ENCODE peak calls at places on chromosome 5, in seven cellular contexts. U is spleen, C is astrocyte of the spinal cord, N is neural progenitor cell, T is OCI-LY7, M is fibroblast of villous mesenchyme, W is nephron progenitor cell. V is an unnamed sample.
A peak's percentile ranks its signal among the peaks of the same experiment; 100 is the strongest.

GRCh38 chr5:77358566-77359205 is 133.4 kb downstream of the WDR41 start:
- DNase-seq in U (no peak), C (peak; percentile 34), N (no peak), T (no peak), M (peak; percentile 91), W (no peak), V (no peak)

GRCh38 chr5:172505840-172506638 is 51.7 kb upstream of the SH3PXD2B start:
- DNase-seq in U (peak; percentile 27), C (no peak), N (no peak), T (no peak), M (no peak), W (no peak), V (no peak)

GRCh38 chr5:143652104-143652700 is 159.8 kb upstream of the HMHB1 start:
- DNase-seq in U (no peak), C (peak; percentile 53), N (no peak), T (no peak), M (no peak), W (no peak), V (no peak)

GRCh38 chr5:39400711-39401385 is 23.9 kb downstream of the DAB2 start:
- DNase-seq in U (no peak), C (peak; percentile 65), N (no peak), T (no peak), M (peak; percentile 66), W (no peak), V (no peak)

GRCh38 chr5:30414078-30414477 is 779.4 kb upstream of the CDH6 start:
- DNase-seq in U (no peak), C (no peak), N (no peak), T (no peak), M (no peak), W (no peak), V (no peak)

GRCh38 chr5:143543358-143544255 is 140.1 kb upstream of the NR3C1 start:
- DNase-seq in U (no peak), C (peak; percentile 44), N (no peak), T (no peak), M (peak; percentile 39), W (no peak), V (no peak)

GRCh38 chr5:96527826-96528225 is 94.8 kb upstream of the PCSK1 start:
- DNase-seq in U (no peak), C (no peak), N (no peak), T (no peak), M (no peak), W (no peak), V (no peak)

GRCh38 chr5:19270153-19270552 is 717.8 kb downstream of the CDH18 start:
- DNase-seq in U (no peak), C (no peak), N (peak; percentile 27), T (peak; percentile 99), M (no peak), W (no peak), V (no peak)

GRCh38 chr5:138981131-138981530 is 106.0 kb upstream of the LRRTM2 start:
- DNase-seq in U (no peak), C (peak; percentile 70), N (no peak), T (no peak), M (peak; percentile 52), W (no peak), V (no peak)

GRCh38 chr5:178750230-178750629 is 19.8 kb upstream of the ZNF354A start:
- DNase-seq in U (no peak), C (no peak), N (no peak), T (no peak), M (no peak), W (no peak), V (no peak)

GRCh38 chr5:133707629-133708028 is 95.3 kb upstream of the FSTL4 start:
- DNase-seq in U (peak; percentile 45), C (no peak), N (no peak), T (no peak), M (no peak), W (no peak), V (no peak)

GRCh38 chr5:159203351-159203750 is 6.0 kb downstream of the RNF145 start:
- DNase-seq in U (no peak), C (no peak), N (no peak), T (no peak), M (no peak), W (no peak), V (no peak)

GRCh38 chr5:62886603-62887315 is 308.1 kb downstream of the LRRC70 start:
- DNase-seq in U (no peak), C (peak; percentile 18), N (no peak), T (no peak), M (no peak), W (no peak), V (peak; percentile 3)

GRCh38 chr5:112083623-112084022 is 326.6 kb upstream of the NREP start:
- DNase-seq in U (no peak), C (no peak), N (no peak), T (no peak), M (no peak), W (no peak), V (no peak)

GRCh38 chr5:181173420-181174342 is 26.3 kb downstream of the OR2V2 start:
- DNase-seq in U (no peak), C (peak; percentile 67), N (peak; percentile 59), T (peak; percentile 91), M (no peak), W (peak; percentile 49), V (peak; percentile 72)

GRCh38 chr5:181170996-181171395 is 23.6 kb downstream of the OR2V2 start:
- DNase-seq in U (no peak), C (peak; percentile 57), N (no peak), T (no peak), M (peak; percentile 62), W (no peak), V (no peak)

GRCh38 chr5:181171782-181172181 is 24.4 kb downstream of the OR2V2 start:
- DNase-seq in U (no peak), C (no peak), N (no peak), T (peak; percentile 35), M (no peak), W (no peak), V (no peak)

GRCh38 chr5:181170237-181170830 is 22.9 kb downstream of the OR2V2 start:
- DNase-seq in U (no peak), C (no peak), N (peak; percentile 61), T (no peak), M (no peak), W (peak; percentile 49), V (no peak)

DNA sequence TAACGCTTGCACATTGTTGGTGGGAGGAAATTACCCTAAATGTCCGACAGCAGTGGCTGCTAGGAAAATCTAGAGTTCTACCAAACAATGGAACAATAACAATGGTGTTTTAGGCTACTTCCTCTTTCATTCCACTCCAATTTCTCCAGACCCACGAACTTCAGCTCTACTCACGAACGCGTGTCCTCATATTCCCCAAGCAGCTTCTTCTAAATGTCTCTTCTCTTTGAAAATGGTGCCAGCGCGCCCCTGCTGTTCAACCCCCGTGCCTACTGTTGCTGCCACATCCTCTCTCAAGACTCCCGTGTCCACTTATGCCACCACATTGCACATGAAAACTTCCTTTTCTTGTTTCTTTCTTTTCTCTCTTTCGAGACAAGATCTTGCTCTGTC is 25.6 kb downstream of the OR2V2 start:
- DNase-seq in U (no peak), C (no peak), N (no peak), T (peak; percentile 73), M (peak; percentile 75), W (no peak), V (no peak)
- TF ChIP-seq CTCF in U (no peak), C (no peak), N (peak; percentile 34), T (peak; percentile 80), M (peak; percentile 69), W (no peak), V (no peak)

GRCh38 chr5:1882337-1883119 is at the start of gene IRX4:
- DNase-seq in U (peak; percentile 66), C (no peak), N (peak; percentile 62), T (no peak), M (peak; percentile 25), W (peak; percentile 35), V (no peak)

GRCh38 chr5:1884638-1885475 is 2.1 kb upstream of the IRX4 start:
- DNase-seq in U (no peak), C (no peak), N (peak; percentile 42), T (no peak), M (no peak), W (peak; percentile 44), V (no peak)

GRCh38 chr5:1883925-1884637 is 1.4 kb upstream of the IRX4 start:
- DNase-seq in U (peak; percentile 68), C (no peak), N (peak; percentile 37), T (no peak), M (no peak), W (no peak), V (no peak)

GRCh38 chr5:1881731-1882336 is 891 bp downstream of the IRX4 start:
- DNase-seq in U (no peak), C (no peak), N (peak; percentile 52), T (no peak), M (no peak), W (peak; percentile 27), V (no peak)

GRCh38 chr5:1883120-1883924 is 597 bp upstream of the IRX4 start:
- DNase-seq in U (peak; percentile 67), C (no peak), N (peak; percentile 80), T (no peak), M (no peak), W (peak; percentile 59), V (no peak)
- TF ChIP-seq CTCF in U (no peak), C (no peak), N (peak; percentile 47), T (no peak), M (peak; percentile 5), W (no peak), V (no peak)

GRCh38 chr5:132315529-132316067 is 21.4 kb downstream of the SLC22A4 start:
- DNase-seq in U (no peak), C (no peak), N (no peak), T (no peak), M (no peak), W (no peak), V (no peak)
- TF ChIP-seq CTCF in U (no peak), C (no peak), N (no peak), T (no peak), M (no peak), W (no peak), V (no peak)

GRCh38 chr5:169861934-169862333 is 118.4 kb downstream of the INSYN2B start:
- DNase-seq in U (no peak), C (peak; percentile 83), N (no peak), T (no peak), M (peak; percentile 93), W (no peak), V (no peak)
- TF ChIP-seq CTCF in U (no peak), C (no peak), N (no peak), T (no peak), M (no peak), W (no peak), V (no peak)

GRCh38 chr5:107812570-107813141 is 141.9 kb upstream of the EFNA5 start:
- DNase-seq in U (no peak), C (peak; percentile 70), N (no peak), T (no peak), M (peak; percentile 14), W (no peak), V (no peak)

GRCh38 chr5:107806705-107807104 is 136.0 kb upstream of the EFNA5 start:
- DNase-seq in U (no peak), C (no peak), N (no peak), T (no peak), M (peak; percentile 64), W (no peak), V (no peak)

GRCh38 chr5:107806271-107806670 is 135.5 kb upstream of the EFNA5 start:
- DNase-seq in U (no peak), C (no peak), N (peak; percentile 61), T (no peak), M (no peak), W (no peak), V (no peak)

GRCh38 chr5:107808671-107809137 is 138.0 kb upstream of the EFNA5 start:
- DNase-seq in U (no peak), C (peak; percentile 19), N (peak; percentile 94), T (no peak), M (no peak), W (peak; percentile 84), V (no peak)

GRCh38 chr5:107809201-107810034 is 138.7 kb upstream of the EFNA5 start:
- DNase-seq in U (no peak), C (peak; percentile 45), N (peak; percentile 50), T (no peak), M (no peak), W (no peak), V (no peak)
- TF ChIP-seq CTCF in U (no peak), C (no peak), N (no peak), T (no peak), M (no peak), W (no peak), V (no peak)